ENCODE peak calls at places on chromosome 10, in nine cellular contexts. L, V, A, H, F, M, B, S and Q are unnamed samples.
A peak's percentile ranks its signal among the peaks of the same experiment; 100 is the strongest.

GRCh38 chr10:100528885-100529472 is 692 bp downstream of the NDUFB8 start:
- DNase-seq in L (no peak), V (no peak), A (peak; percentile 82), H (no peak), F (no peak), M (no peak), B (no peak), S (no peak), Q (no peak)

GRCh38 chr10:101777085-101777856 is 1.4 kb upstream of the FGF8 start:
- DNase-seq in L (peak; percentile 16), V (no peak), A (no peak), H (no peak), F (no peak), M (no peak), B (no peak), S (no peak), Q (no peak)

GRCh38 chr10:130341325-130341724 is 205.1 kb downstream of the GLRX3 start:
- DNase-seq in L (no peak), V (no peak), A (peak; percentile 51), H (no peak), F (no peak), M (no peak), B (no peak), S (no peak), Q (no peak)

GRCh38 chr10:80871083-80871482 is 333.4 kb downstream of the SH2D4B start:
- DNase-seq in L (no peak), V (no peak), A (no peak), H (no peak), F (no peak), M (no peak), B (no peak), S (no peak), Q (no peak)

GRCh38 chr10:52644678-52645434 is 127.7 kb downstream of the MBL2 start:
- DNase-seq in L (peak; percentile 4), V (no peak), A (peak; percentile 63), H (peak; percentile 47), F (peak; percentile 49), M (no peak), B (peak; percentile 46), S (peak; percentile 35), Q (peak; percentile 72)

GRCh38 chr10:60429084-60429849 is 39.6 kb upstream of the ANK3 start:
- DNase-seq in L (no peak), V (peak; percentile 17), A (no peak), H (no peak), F (no peak), M (no peak), B (no peak), S (no peak), Q (no peak)

GRCh38 chr10:13449296-13449695 is 79.5 kb downstream of the BEND7 start:
- DNase-seq in L (no peak), V (no peak), A (no peak), H (no peak), F (no peak), M (no peak), B (no peak), S (no peak), Q (peak; percentile 13)

GRCh38 chr10:110399163-110400094 is 94.7 kb upstream of the SMNDC1 start:
- DNase-seq in L (no peak), V (no peak), A (no peak), H (no peak), F (peak; percentile 98), M (no peak), B (no peak), S (no peak), Q (peak; percentile 97)

GRCh38 chr10:20299037-20299557 is 482.9 kb downstream of the PLXDC2 start:
- DNase-seq in L (no peak), V (no peak), A (no peak), H (no peak), F (no peak), M (no peak), B (no peak), S (no peak), Q (no peak)

GRCh38 chr10:132808568-132809236 is 22.8 kb upstream of the NKX6-2 start:
- DNase-seq in L (no peak), V (peak; percentile 12), A (no peak), H (no peak), F (no peak), M (peak; percentile 64), B (no peak), S (no peak), Q (no peak)

GRCh38 chr10:387949-388660 is 252.8 kb downstream of the ZMYND11 start:
- DNase-seq in L (no peak), V (no peak), A (peak; percentile 69), H (no peak), F (no peak), M (no peak), B (no peak), S (no peak), Q (peak; percentile 12)

GRCh38 chr10:1174022-1174421 is 117.8 kb downstream of the WDR37 start:
- DNase-seq in L (no peak), V (no peak), A (no peak), H (no peak), F (no peak), M (peak; percentile 28), B (peak; percentile 2), S (no peak), Q (no peak)

GRCh38 chr10:129956902-129957673 is 7.0 kb downstream of the EBF3 start:
- DNase-seq in L (no peak), V (no peak), A (no peak), H (no peak), F (no peak), M (peak; percentile 15), B (no peak), S (no peak), Q (no peak)

GRCh38 chr10:23120001-23120934 is 24.9 kb downstream of the MSRB2 start:
- DNase-seq in L (no peak), V (no peak), A (no peak), H (no peak), F (no peak), M (no peak), B (no peak), S (no peak), Q (no peak)

GRCh38 chr10:91797874-91798735 is at the start of gene TNKS2:
- DNase-seq in L (peak; percentile 97), V (peak; percentile 95), A (peak; percentile 98), H (peak; percentile 99), F (peak; percentile 81), M (peak; percentile 98), B (peak; percentile 96), S (peak; percentile 90), Q (peak; percentile 93)
- TF ChIP-seq CTCF in L (no peak), V (no peak), A (no peak), H (no peak), F (no peak), M (peak; percentile 7), B (no peak), S (no peak), Q (no peak)

GRCh38 chr10:30185916-30186315 is 126.5 kb upstream of the JCAD start:
- DNase-seq in L (no peak), V (no peak), A (no peak), H (no peak), F (peak; percentile 75), M (no peak), B (no peak), S (no peak), Q (peak; percentile 87)

GRCh38 chr10:30187010-30187409 is 127.6 kb upstream of the JCAD start:
- DNase-seq in L (no peak), V (no peak), A (no peak), H (no peak), F (no peak), M (no peak), B (no peak), S (no peak), Q (no peak)

GRCh38 chr10:30188101-30188500 is 128.7 kb upstream of the JCAD start:
- DNase-seq in L (no peak), V (no peak), A (no peak), H (peak; percentile 54), F (peak; percentile 10), M (no peak), B (no peak), S (no peak), Q (no peak)

GRCh38 chr10:30184397-30185033 is 125.1 kb upstream of the JCAD start:
- DNase-seq in L (no peak), V (no peak), A (no peak), H (no peak), F (no peak), M (no peak), B (no peak), S (no peak), Q (no peak)

GRCh38 chr10:30186371-30186875 is 127.0 kb upstream of the JCAD start:
- DNase-seq in L (no peak), V (no peak), A (no peak), H (peak; percentile 13), F (peak; percentile 25), M (no peak), B (no peak), S (no peak), Q (peak; percentile 23)
- TF ChIP-seq CTCF in L (no peak), V (peak; percentile 43), A (no peak), H (no peak), F (peak; percentile 45), M (no peak), B (no peak), S (no peak), Q (no peak)

GRCh38 chr10:86648706-86649426 is 5.5 kb upstream of the OPN4 start:
- DNase-seq in L (no peak), V (peak; percentile 54), A (no peak), H (no peak), F (peak; percentile 35), M (peak; percentile 62), B (no peak), S (peak; percentile 28), Q (peak; percentile 96)
- TF ChIP-seq CTCF in L (no peak), V (no peak), A (no peak), H (no peak), F (no peak), M (no peak), B (no peak), S (no peak), Q (no peak)

GRCh38 chr10:24902400-24902728 is 50.0 kb downstream of the PRTFDC1 start:
- DNase-seq in L (no peak), V (no peak), A (no peak), H (no peak), F (no peak), M (no peak), B (no peak), S (no peak), Q (no peak)

GRCh38 chr10:24901686-24902399 is 50.6 kb downstream of the PRTFDC1 start:
- DNase-seq in L (no peak), V (peak; percentile 29), A (no peak), H (no peak), F (peak; percentile 86), M (no peak), B (no peak), S (no peak), Q (peak; percentile 93)

GRCh38 chr10:24907956-24908355 is 44.5 kb downstream of the PRTFDC1 start:
- DNase-seq in L (no peak), V (no peak), A (no peak), H (no peak), F (no peak), M (no peak), B (no peak), S (no peak), Q (no peak)

GRCh38 chr10:24906372-24906771 is 46.0 kb downstream of the PRTFDC1 start:
- DNase-seq in L (no peak), V (no peak), A (no peak), H (no peak), F (no peak), M (no peak), B (no peak), S (no peak), Q (no peak)

DNA sequence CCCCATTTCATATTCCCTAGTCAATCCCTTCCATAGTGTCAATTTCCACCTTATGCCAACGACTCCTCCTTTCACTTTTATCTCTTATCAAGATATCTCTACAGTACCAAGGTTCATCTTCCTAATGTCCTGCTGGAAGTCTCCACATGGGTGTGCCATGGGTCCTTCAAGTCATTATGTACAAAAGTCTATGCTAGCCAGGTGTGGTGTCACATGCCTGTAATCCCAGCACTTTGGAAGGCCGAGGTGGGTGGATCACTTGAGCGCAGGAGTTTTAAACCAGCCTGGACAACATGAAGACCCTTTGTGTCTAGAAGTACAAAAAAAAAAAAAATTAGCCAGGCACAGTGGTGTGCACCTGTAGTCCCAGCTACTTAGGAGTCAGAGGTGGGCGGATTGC is 47.6 kb downstream of the PRTFDC1 start:
- DNase-seq in L (no peak), V (no peak), A (no peak), H (no peak), F (no peak), M (no peak), B (no peak), S (no peak), Q (no peak)
- TF ChIP-seq CTCF in L (no peak), V (no peak), A (no peak), H (no peak), F (no peak), M (no peak), B (no peak), S (no peak), Q (no peak)